ENCODE peak calls at places on chromosomes 4 and X, in nine cellular contexts. One of them, this sample, is unnamed.

GRCh38 chr4:94852601-94853000 is 94.8 kb downstream of the BMPR1B start:
- DNase-seq in stomach: no peak
- DNase-seq in transverse colon: no peak
- DNase-seq in heart left ventricle: no peak
- DNase-seq in GM12878: no peak
- DNase-seq in uterus: no peak
- DNase-seq in esophagus squamous epithelium: no peak
- DNase-seq in prostate gland: no peak
- DNase-seq in spleen: no peak
- DNase-seq in this sample: no peak

GRCh38 chrX:14027511-14028019 is 2.1 kb downstream of the GEMIN8 start:
- DNase-seq in stomach: no peak
- DNase-seq in transverse colon: no peak
- DNase-seq in heart left ventricle: no peak
- DNase-seq in GM12878: peak
- DNase-seq in uterus: no peak
- DNase-seq in esophagus squamous epithelium: no peak
- DNase-seq in prostate gland: no peak
- DNase-seq in spleen: no peak
- DNase-seq in this sample: no peak

GRCh38 chr4:129223955-129224354 is 128.0 kb downstream of the C4orf33 start:
- DNase-seq in stomach: no peak
- DNase-seq in transverse colon: no peak
- DNase-seq in heart left ventricle: no peak
- DNase-seq in GM12878: no peak
- DNase-seq in uterus: no peak
- DNase-seq in esophagus squamous epithelium: no peak
- DNase-seq in prostate gland: no peak
- DNase-seq in spleen: no peak
- DNase-seq in this sample: no peak

GRCh38 chrX:82218361-82218760 is 1016.5 kb downstream of the SH3BGRL start:
- DNase-seq in stomach: no peak
- DNase-seq in transverse colon: no peak
- DNase-seq in heart left ventricle: no peak
- DNase-seq in GM12878: peak
- DNase-seq in uterus: no peak
- DNase-seq in esophagus squamous epithelium: no peak
- DNase-seq in prostate gland: peak
- DNase-seq in spleen: no peak
- DNase-seq in this sample: no peak

GRCh38 chr4:101678180-101678579 is 112.3 kb upstream of the BANK1 start:
- DNase-seq in stomach: no peak
- DNase-seq in transverse colon: no peak
- DNase-seq in heart left ventricle: no peak
- DNase-seq in GM12878: no peak
- DNase-seq in uterus: no peak
- DNase-seq in esophagus squamous epithelium: no peak
- DNase-seq in prostate gland: no peak
- DNase-seq in spleen: no peak
- DNase-seq in this sample: no peak

GRCh38 chr4:6500481-6501135 is 28.2 kb upstream of the PPP2R2C start:
- DNase-seq in stomach: no peak
- DNase-seq in transverse colon: no peak
- DNase-seq in heart left ventricle: no peak
- DNase-seq in GM12878: no peak
- DNase-seq in uterus: no peak
- DNase-seq in esophagus squamous epithelium: no peak
- DNase-seq in prostate gland: no peak
- DNase-seq in spleen: no peak
- DNase-seq in this sample: peak

GRCh38 chrX:21986596-21986995 is 45.5 kb upstream of the PHEX start:
- DNase-seq in stomach: no peak
- DNase-seq in transverse colon: no peak
- DNase-seq in heart left ventricle: no peak
- DNase-seq in GM12878: no peak
- DNase-seq in uterus: no peak
- DNase-seq in esophagus squamous epithelium: no peak
- DNase-seq in prostate gland: no peak
- DNase-seq in spleen: no peak
- DNase-seq in this sample: no peak

GRCh38 chr4:168461821-168462220 is 18.5 kb downstream of the DDX60L start:
- DNase-seq in stomach: no peak
- DNase-seq in transverse colon: no peak
- DNase-seq in heart left ventricle: no peak
- DNase-seq in GM12878: no peak
- DNase-seq in uterus: no peak
- DNase-seq in esophagus squamous epithelium: no peak
- DNase-seq in prostate gland: no peak
- DNase-seq in spleen: no peak
- DNase-seq in this sample: no peak

GRCh38 chr4:155899891-155900290 is 3.6 kb upstream of the TDO2 start:
- DNase-seq in stomach: no peak
- DNase-seq in transverse colon: no peak
- DNase-seq in heart left ventricle: no peak
- DNase-seq in GM12878: no peak
- DNase-seq in uterus: no peak
- DNase-seq in esophagus squamous epithelium: no peak
- DNase-seq in prostate gland: no peak
- DNase-seq in spleen: no peak
- DNase-seq in this sample: no peak

GRCh38 chr4:177921715-177922114 is 479.5 kb upstream of the AGA start:
- DNase-seq in stomach: no peak
- DNase-seq in transverse colon: no peak
- DNase-seq in heart left ventricle: no peak
- DNase-seq in GM12878: no peak
- DNase-seq in uterus: no peak
- DNase-seq in esophagus squamous epithelium: no peak
- DNase-seq in prostate gland: no peak
- DNase-seq in spleen: no peak
- DNase-seq in this sample: no peak

GRCh38 chrX:53305996-53306937 is 24.9 kb upstream of the IQSEC2 start:
- DNase-seq in stomach: no peak
- DNase-seq in transverse colon: no peak
- DNase-seq in heart left ventricle: no peak
- DNase-seq in GM12878: no peak
- DNase-seq in uterus: no peak
- DNase-seq in esophagus squamous epithelium: no peak
- DNase-seq in prostate gland: no peak
- DNase-seq in spleen: no peak
- DNase-seq in this sample: no peak

GRCh38 chrX:121733514-121733913 is 686.1 kb downstream of the GLUD2 start:
- DNase-seq in stomach: no peak
- DNase-seq in transverse colon: no peak
- DNase-seq in heart left ventricle: no peak
- DNase-seq in GM12878: no peak
- DNase-seq in uterus: no peak
- DNase-seq in esophagus squamous epithelium: no peak
- DNase-seq in prostate gland: no peak
- DNase-seq in spleen: no peak
- DNase-seq in this sample: no peak

DNA sequence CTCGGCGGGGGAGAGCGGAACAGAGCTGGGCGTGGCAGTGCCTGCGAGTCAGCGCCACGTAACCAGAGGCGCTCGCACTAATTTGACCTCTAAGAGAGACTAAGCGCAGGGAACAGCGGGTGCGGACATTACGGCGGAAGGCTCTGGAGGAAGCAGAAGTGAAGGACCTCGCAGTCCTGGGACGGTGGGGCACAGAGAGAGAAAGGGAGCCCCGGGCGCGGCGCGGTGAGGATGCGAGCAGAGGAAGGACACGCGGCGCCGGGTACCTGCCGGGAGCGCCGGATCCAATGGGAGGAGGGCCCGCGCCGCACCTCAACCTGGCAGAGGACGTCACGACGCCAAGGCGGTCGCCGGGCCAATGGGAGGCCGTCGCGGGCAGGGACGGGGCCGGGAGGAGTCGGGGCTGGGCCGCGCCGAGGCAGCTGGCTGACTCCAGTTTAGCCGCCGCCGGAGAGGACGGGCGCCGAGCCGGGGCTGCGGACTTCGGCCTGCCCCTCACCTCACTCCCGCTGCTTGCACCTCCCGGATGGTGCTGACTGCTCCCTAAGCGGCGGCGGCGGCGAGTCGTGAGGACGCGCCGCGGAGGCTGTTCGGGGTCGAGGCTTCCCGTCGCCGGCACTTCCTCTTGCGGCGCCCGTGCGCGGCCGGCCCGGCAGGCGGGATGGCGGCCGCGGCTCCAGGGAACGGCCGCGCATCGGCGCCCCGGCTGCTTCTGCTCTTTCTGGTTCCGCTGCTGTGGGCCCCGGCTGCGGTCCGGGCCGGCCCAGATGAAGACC is at the start of gene TMEM165:
- DNase-seq in stomach: peak
- DNase-seq in transverse colon: peak
- DNase-seq in heart left ventricle: peak
- DNase-seq in GM12878: peak
- DNase-seq in uterus: peak
- DNase-seq in esophagus squamous epithelium: peak
- DNase-seq in prostate gland: peak
- DNase-seq in spleen: peak
- DNase-seq in this sample: peak
- TF ChIP-seq POLR2A in stomach: no peak
- TF ChIP-seq POLR2A in transverse colon: peak
- TF ChIP-seq POLR2A in heart left ventricle: peak
- TF ChIP-seq POLR2A in GM12878: peak
- TF ChIP-seq POLR2A in uterus: peak
- TF ChIP-seq POLR2A in esophagus squamous epithelium: peak
- TF ChIP-seq POLR2A in prostate gland: peak
- TF ChIP-seq POLR2A in spleen: no peak
- TF ChIP-seq POLR2A in this sample: peak

GRCh38 chr4:26139310-26139924 is 181.4 kb upstream of the RBPJ start:
- DNase-seq in stomach: no peak
- DNase-seq in transverse colon: no peak
- DNase-seq in heart left ventricle: no peak
- DNase-seq in GM12878: no peak
- DNase-seq in uterus: no peak
- DNase-seq in esophagus squamous epithelium: no peak
- DNase-seq in prostate gland: no peak
- DNase-seq in spleen: no peak
- DNase-seq in this sample: no peak

GRCh38 chr4:26144526-26145167 is 176.2 kb upstream of the RBPJ start:
- DNase-seq in stomach: no peak
- DNase-seq in transverse colon: no peak
- DNase-seq in heart left ventricle: no peak
- DNase-seq in GM12878: no peak
- DNase-seq in uterus: no peak
- DNase-seq in esophagus squamous epithelium: no peak
- DNase-seq in prostate gland: no peak
- DNase-seq in spleen: no peak
- DNase-seq in this sample: no peak

GRCh38 chr4:26140150-26140898 is 180.5 kb upstream of the RBPJ start:
- DNase-seq in stomach: no peak
- DNase-seq in transverse colon: peak
- DNase-seq in heart left ventricle: no peak
- DNase-seq in GM12878: no peak
- DNase-seq in uterus: peak
- DNase-seq in esophagus squamous epithelium: no peak
- DNase-seq in prostate gland: peak
- DNase-seq in spleen: no peak
- DNase-seq in this sample: no peak

GRCh38 chr4:26141916-26142638 is 178.7 kb upstream of the RBPJ start:
- DNase-seq in stomach: peak
- DNase-seq in transverse colon: peak
- DNase-seq in heart left ventricle: peak
- DNase-seq in GM12878: no peak
- DNase-seq in uterus: peak
- DNase-seq in esophagus squamous epithelium: no peak
- DNase-seq in prostate gland: peak
- DNase-seq in spleen: no peak
- DNase-seq in this sample: peak

DNA sequence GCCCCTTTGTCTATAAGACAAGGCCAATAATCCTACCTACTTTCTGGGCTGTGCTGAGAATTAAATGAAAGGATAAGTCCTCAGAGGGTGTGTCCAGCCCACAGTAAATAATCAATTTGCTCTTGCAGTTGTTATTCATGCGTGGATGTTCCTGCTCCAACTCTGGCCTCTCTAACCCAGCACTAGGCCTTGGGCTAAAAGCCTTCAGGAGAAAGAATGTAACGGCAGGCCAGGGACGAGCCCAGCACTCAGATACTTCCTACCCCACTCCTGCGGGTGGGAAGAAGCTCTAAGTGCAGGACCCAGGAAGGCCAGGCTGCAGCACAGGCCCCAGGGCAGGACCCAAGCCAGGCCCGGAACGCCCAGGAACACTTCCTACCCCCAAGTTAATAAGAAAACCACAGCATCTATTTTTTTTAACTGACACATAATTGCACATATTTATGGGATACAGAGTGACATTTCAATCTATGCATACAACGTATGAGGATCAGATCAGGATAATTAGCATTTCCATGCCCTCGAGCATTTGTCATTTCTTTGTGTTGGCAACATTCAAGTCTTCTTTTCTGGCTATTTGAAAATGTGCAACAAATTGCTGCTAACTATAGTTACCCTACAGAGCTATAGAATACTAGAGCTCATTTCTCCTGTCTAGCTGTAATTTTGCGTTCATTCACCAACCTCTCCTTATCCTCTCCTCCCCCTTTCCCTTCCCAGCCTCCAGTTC is 179.5 kb upstream of the RBPJ start:
- DNase-seq in stomach: no peak
- DNase-seq in transverse colon: no peak
- DNase-seq in heart left ventricle: no peak
- DNase-seq in GM12878: no peak
- DNase-seq in uterus: no peak
- DNase-seq in esophagus squamous epithelium: no peak
- DNase-seq in prostate gland: no peak
- DNase-seq in spleen: no peak
- DNase-seq in this sample: no peak
- H3K4me3 ChIP-seq in stomach: no peak
- H3K4me3 ChIP-seq in transverse colon: no peak
- H3K4me3 ChIP-seq in heart left ventricle: no peak
- H3K4me3 ChIP-seq in GM12878: no peak
- H3K4me3 ChIP-seq in uterus: no peak
- H3K4me3 ChIP-seq in esophagus squamous epithelium: no peak
- H3K4me3 ChIP-seq in prostate gland: no peak
- H3K4me3 ChIP-seq in spleen: no peak
- H3K4me3 ChIP-seq in this sample: no peak

DNA sequence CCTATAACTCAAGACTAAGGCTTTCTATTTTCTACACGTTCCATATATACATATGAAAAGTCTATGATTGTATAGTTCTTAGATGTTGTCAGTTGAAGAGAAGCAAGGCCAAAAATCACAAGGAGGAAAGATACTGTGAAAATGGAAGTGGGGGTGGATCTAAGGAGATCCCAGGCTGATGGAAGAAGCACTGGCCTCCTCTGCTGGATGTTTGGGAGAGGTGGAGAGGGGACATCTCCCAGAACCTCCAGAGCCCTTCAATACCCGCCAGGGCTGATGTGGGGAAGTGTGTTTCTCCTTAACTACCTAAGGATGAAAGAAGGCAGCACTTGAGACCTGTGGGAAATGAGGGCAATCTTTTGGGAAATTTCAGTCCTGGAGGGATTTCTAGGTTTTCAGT is 67.4 kb downstream of the RASGEF1B start:
- DNase-seq in stomach: no peak
- DNase-seq in transverse colon: no peak
- DNase-seq in heart left ventricle: no peak
- DNase-seq in GM12878: no peak
- DNase-seq in uterus: no peak
- DNase-seq in esophagus squamous epithelium: no peak
- DNase-seq in prostate gland: no peak
- DNase-seq in spleen: no peak
- DNase-seq in this sample: no peak
- TF ChIP-seq CTCF in stomach: no peak
- TF ChIP-seq CTCF in transverse colon: no peak
- TF ChIP-seq CTCF in heart left ventricle: no peak
- TF ChIP-seq CTCF in GM12878: no peak
- TF ChIP-seq CTCF in uterus: no peak
- TF ChIP-seq CTCF in esophagus squamous epithelium: no peak
- TF ChIP-seq CTCF in prostate gland: no peak
- TF ChIP-seq CTCF in spleen: no peak
- TF ChIP-seq CTCF in this sample: no peak

GRCh38 chr4:146175541-146176453 is at the start of gene LSM6:
- DNase-seq in stomach: peak
- DNase-seq in transverse colon: peak
- DNase-seq in heart left ventricle: peak
- DNase-seq in GM12878: peak
- DNase-seq in uterus: peak
- DNase-seq in esophagus squamous epithelium: peak
- DNase-seq in prostate gland: peak
- DNase-seq in spleen: peak
- DNase-seq in this sample: peak
- TF ChIP-seq POLR2A in stomach: no peak
- TF ChIP-seq POLR2A in transverse colon: peak
- TF ChIP-seq POLR2A in heart left ventricle: no peak
- TF ChIP-seq POLR2A in GM12878: peak
- TF ChIP-seq POLR2A in uterus: peak
- TF ChIP-seq POLR2A in esophagus squamous epithelium: peak
- TF ChIP-seq POLR2A in prostate gland: peak
- TF ChIP-seq POLR2A in spleen: peak
- TF ChIP-seq POLR2A in this sample: peak